ENCODE peak calls at places on chromosomes 4 and X, in ten cellular contexts. I is SHP77; G is globus pallidus; R is EL; X is Peyer's patch; J is hypothalamus; N is HFF-Myc; E is T-helper 17 cell; U is stimulated activated CD4-positive, alpha-beta T cell treated with anti-CD3 and anti-CD28 coated beads, Interleukin-12 subunit alpha, Interleukin-12 subunit beta, amount 100 ng/mL, for 4 hours; A is substantia nigra. C is an unnamed sample.
A peak's percentile ranks its signal among the peaks of the same experiment; 100 is the strongest.

GRCh38 chrX:115690554-115691216 is 129.7 kb downstream of the PLS3 start:
- DNase-seq in I (peak; percentile 31), G (peak; percentile 66), R (peak; percentile 69), X (peak; percentile 67), J (peak; percentile 4), N (peak; percentile 64), E (no peak), U (peak; percentile 2), A (no peak), C (peak; percentile 43)

GRCh38 chr4:87220094-87220831 is at the start of gene KLHL8:
- DNase-seq in I (peak; percentile 89), G (peak; percentile 87), R (peak; percentile 90), X (peak; percentile 92), J (peak; percentile 66), N (peak; percentile 25), E (peak; percentile 84), U (peak; percentile 80), A (peak; percentile 69), C (peak; percentile 88)

GRCh38 chr4:75141162-75141561 is 208.2 kb downstream of the PARM1 start:
- DNase-seq in I (no peak), G (no peak), R (no peak), X (no peak), J (no peak), N (no peak), E (no peak), U (no peak), A (no peak), C (no peak)

GRCh38 chr4:53866055-53866454 is 198.3 kb downstream of the CHIC2 start:
- DNase-seq in I (no peak), G (no peak), R (no peak), X (no peak), J (no peak), N (no peak), E (no peak), U (no peak), A (no peak), C (no peak)

GRCh38 chr4:85488416-85488815 is 13.5 kb downstream of the ARHGAP24 start:
- DNase-seq in I (no peak), G (no peak), R (no peak), X (no peak), J (no peak), N (no peak), E (no peak), U (no peak), A (no peak), C (no peak)

GRCh38 chr4:110418641-110419040 is 57.3 kb upstream of the ENPEP start:
- DNase-seq in I (no peak), G (no peak), R (no peak), X (no peak), J (no peak), N (no peak), E (no peak), U (no peak), A (no peak), C (no peak)

GRCh38 chr4:137768881-137769280 is 236.6 kb upstream of the PCDH18 start:
- DNase-seq in I (no peak), G (peak; percentile 1), R (no peak), X (no peak), J (no peak), N (no peak), E (no peak), U (no peak), A (no peak), C (no peak)

GRCh38 chr4:52864816-52865215 is 2.7 kb downstream of the RASL11B start:
- DNase-seq in I (no peak), G (no peak), R (no peak), X (no peak), J (no peak), N (no peak), E (no peak), U (no peak), A (no peak), C (no peak)

GRCh38 chr4:91990726-91991125 is 313.0 kb upstream of the GRID2 start:
- DNase-seq in I (no peak), G (no peak), R (no peak), X (no peak), J (no peak), N (no peak), E (no peak), U (no peak), A (no peak), C (no peak)